ENCODE peak calls at places on chromosomes 4 and X, in ten cellular contexts. Y is A549; A is mesothelial cell of epicardium; S is LoVo; C is anterior cingulate cortex; F is SW480; N is NCI-H1417; U is astrocyte of the spinal cord; B is NCI-H2029; H is stimulated activated CD8-positive, alpha-beta memory T cell treated with anti-CD3 and anti-CD28 coated beads, Interleukin-4, amount 100 ng/mL, for 24 hours. Z is an unnamed sample.

GRCh38 chrX:1412551-1413161 is 20.7 kb upstream of the SLC25A6 start:
- DNase-seq in S (no peak), N (no peak), A (no peak), C (no peak), F (no peak), Y (no peak), B (no peak), H (no peak), U (no peak), Z (no peak)

GRCh38 chr4:67725132-67725531 is 24.2 kb upstream of the UBA6 start:
- DNase-seq in H (no peak), Y (no peak), A (no peak), N (no peak), S (no peak), U (peak), C (no peak), B (no peak), F (no peak), Z (no peak)

GRCh38 chrX:67780694-67781109 is 236.9 kb downstream of the AR start:
- DNase-seq in F (peak), A (peak), N (no peak), Y (no peak), C (peak), B (no peak), S (no peak), U (peak), H (no peak), Z (no peak)

GRCh38 chr4:154465085-154465484 is 26.5 kb downstream of the DCHS2 start:
- DNase-seq in N (no peak), C (no peak), S (no peak), U (no peak), Y (no peak), B (no peak), A (no peak), F (no peak), H (no peak), Z (no peak)

GRCh38 chr4:182143822-182144620 is 99.2 kb upstream of the TENM3 start:
- DNase-seq in A (peak), Y (peak), C (peak), U (peak), B (peak), S (peak), F (peak), N (peak), H (no peak), Z (no peak)

GRCh38 chr4:181006509-181007290 is 1236.5 kb upstream of the TENM3 start:
- DNase-seq in U (peak), H (no peak), Y (no peak), B (no peak), C (no peak), S (no peak), F (no peak), N (no peak), A (no peak), Z (no peak)

GRCh38 chr4:1851160-1851559 is 4.8 kb downstream of the LETM1 start:
- DNase-seq in F (no peak), B (no peak), Y (no peak), C (no peak), S (no peak), N (no peak), A (no peak), U (no peak), H (no peak), Z (no peak)

GRCh38 chr4:94621491-94622080 is 136.2 kb upstream of the BMPR1B start:
- DNase-seq in F (peak), Y (peak), B (no peak), A (no peak), S (peak), C (no peak), N (no peak), H (no peak), U (peak), Z (no peak)

GRCh38 chrX:72569786-72570185 is 2.9 kb downstream of the HDAC8 start:
- DNase-seq in H (no peak), N (no peak), S (no peak), F (no peak), A (no peak), Y (no peak), C (no peak), B (no peak), U (peak), Z (no peak)

GRCh38 chr4:81786063-81786763 is 314.5 kb upstream of the RASGEF1B start:
- DNase-seq in C (no peak), A (peak), S (no peak), Y (no peak), B (peak), F (no peak), H (no peak), N (peak), U (peak), Z (no peak)

GRCh38 chrX:95764972-95765451 is 919.6 kb upstream of the DIAPH2 start:
- DNase-seq in U (peak), A (no peak), B (peak), F (peak), H (no peak), N (peak), S (peak), Y (no peak), C (no peak), Z (no peak)

GRCh38 chrX:96579252-96579651 is 105.4 kb upstream of the DIAPH2 start:
- DNase-seq in U (no peak), N (no peak), B (no peak), Y (no peak), F (no peak), A (no peak), H (no peak), S (no peak), C (no peak), Z (no peak)

GRCh38 chr4:152094851-152095700 is 334.3 kb upstream of the GATB start:
- DNase-seq in B (peak), F (no peak), A (no peak), C (no peak), Y (no peak), H (no peak), U (peak), N (peak), S (no peak), Z (no peak)

GRCh38 chr4:186554485-186554884 is 882 bp downstream of the MTNR1A start:
- DNase-seq in H (no peak), F (peak), N (peak), Y (peak), S (peak), A (no peak), C (no peak), B (peak), U (no peak), Z (no peak)

GRCh38 chrX:68511255-68511654 is 12.4 kb downstream of the YIPF6 start:
- DNase-seq in A (no peak), B (peak), S (peak), F (peak), Y (peak), U (peak), C (no peak), N (peak), H (no peak), Z (no peak)

GRCh38 chr4:24179201-24179840 is 289.5 kb upstream of the PPARGC1A start:
- DNase-seq in F (no peak), Y (no peak), A (no peak), B (no peak), S (no peak), C (no peak), U (no peak), N (no peak), H (no peak), Z (no peak)

GRCh38 chrX:37454537-37455285 is 105.5 kb downstream of the PRRG1 start:
- DNase-seq in C (no peak), F (peak), Y (peak), H (no peak), S (peak), A (no peak), U (peak), B (no peak), N (no peak), Z (no peak)

GRCh38 chr4:67746797-67747495 is 7.2 kb downstream of the GNRHR start:
- DNase-seq in C (no peak), S (peak), U (peak), H (no peak), Y (no peak), N (peak), F (peak), B (no peak), A (no peak), Z (peak)

GRCh38 chr4:55733874-55734437 is 85.6 kb upstream of the EXOC1L start:
- DNase-seq in B (no peak), C (no peak), Y (peak), A (no peak), N (no peak), F (peak), S (peak), H (no peak), U (peak), Z (no peak)

GRCh38 chr4:88843067-88843723 is 145.6 kb upstream of the NAP1L5 start:
- DNase-seq in C (no peak), F (no peak), S (peak), A (no peak), Y (no peak), H (no peak), U (no peak), N (peak), B (peak), Z (no peak)

GRCh38 chrX:37834937-37835336 is 12.4 kb downstream of the DYNLT3 start:
- DNase-seq in H (no peak), B (no peak), F (no peak), U (no peak), A (no peak), C (no peak), N (no peak), Y (no peak), S (no peak), Z (no peak)

GRCh38 chr4:144906181-144906895 is 191.7 kb downstream of the ANAPC10 start:
- DNase-seq in U (peak), C (no peak), F (no peak), Y (no peak), A (no peak), N (no peak), B (no peak), H (no peak), S (peak), Z (peak)

GRCh38 chrX:17409566-17410290 is 34.7 kb downstream of the NHS start:
- DNase-seq in A (no peak), B (no peak), Y (no peak), H (no peak), U (no peak), S (no peak), F (no peak), C (no peak), N (peak), Z (no peak)

GRCh38 chr4:57076646-57077045 is 33.5 kb downstream of the IGFBP7 start:
- DNase-seq in Y (no peak), A (no peak), B (no peak), N (no peak), U (no peak), F (no peak), S (no peak), C (no peak), H (no peak), Z (no peak)

GRCh38 chr4:3868146-3868840 is 102.1 kb downstream of the ADRA2C start:
- DNase-seq in H (no peak), F (no peak), B (no peak), C (no peak), A (no peak), U (no peak), N (no peak), S (no peak), Y (no peak), Z (no peak)

GRCh38 chrX:151970661-151971060 is 3.8 kb downstream of the GABRE start:
- DNase-seq in C (no peak), N (no peak), Y (peak), F (peak), A (no peak), U (peak), B (no peak), H (no peak), S (no peak), Z (no peak)

GRCh38 chrX:2351999-2352995 is 148.5 kb downstream of the DHRSX start:
- DNase-seq in S (no peak), B (no peak), Y (peak), N (no peak), U (peak), A (no peak), H (no peak), F (no peak), C (no peak), Z (no peak)

GRCh38 chr4:67346654-67347053 is 198.6 kb downstream of the CENPC start:
- DNase-seq in S (no peak), H (no peak), A (no peak), B (no peak), Y (no peak), F (no peak), U (no peak), N (no peak), C (no peak), Z (no peak)

GRCh38 chr4:13267091-13267490 is 217.0 kb downstream of the RAB28 start:
- DNase-seq in N (no peak), U (no peak), F (no peak), C (no peak), H (no peak), A (no peak), B (no peak), Y (no peak), S (no peak), Z (no peak)

GRCh38 chr4:8916251-8916913 is 44.7 kb upstream of the HMX1 start:
- DNase-seq in C (no peak), Y (no peak), F (no peak), H (no peak), B (no peak), U (no peak), N (no peak), A (no peak), S (no peak), Z (no peak)

GRCh38 chr4:88722828-88723227 is 25.2 kb upstream of the NAP1L5 start:
- DNase-seq in C (no peak), N (no peak), F (no peak), H (no peak), S (no peak), Y (no peak), B (no peak), A (no peak), U (no peak), Z (no peak)

GRCh38 chr4:7299908-7300710 is 107.8 kb downstream of the SORCS2 start:
- DNase-seq in B (no peak), S (no peak), A (no peak), U (no peak), Y (no peak), N (no peak), C (no peak), F (no peak), H (no peak), Z (no peak)

GRCh38 chr4:147157860-147158701 is 212.4 kb upstream of the TTC29 start:
- DNase-seq in A (peak), U (peak), N (peak), C (peak), Y (peak), S (no peak), B (no peak), F (peak), H (no peak), Z (no peak)

GRCh38 chr4:7529368-7529923 is 94.7 kb upstream of the PSAPL1 start:
- DNase-seq in U (no peak), B (no peak), S (no peak), Y (no peak), N (no peak), H (no peak), F (no peak), C (no peak), A (no peak), Z (no peak)

GRCh38 chrX:84729809-84730208 is 227.6 kb upstream of the HDX start:
- DNase-seq in Y (peak), A (no peak), B (peak), N (peak), H (peak), C (no peak), S (peak), F (peak), U (peak), Z (peak)

GRCh38 chr4:152328595-152328994 is 207.3 kb downstream of the FBXW7 start:
- DNase-seq in C (no peak), U (no peak), S (peak), F (peak), Y (no peak), A (no peak), B (no peak), N (no peak), H (no peak), Z (no peak)

GRCh38 chr4:84418032-84418709 is 80.9 kb downstream of the NKX6-1 start:
- DNase-seq in F (no peak), B (no peak), U (no peak), C (no peak), H (no peak), A (no peak), N (peak), S (no peak), Y (no peak), Z (no peak)

GRCh38 chr4:110108470-110108869 is 89.9 kb downstream of the ELOVL6 start:
- DNase-seq in S (no peak), Y (no peak), B (no peak), U (no peak), F (no peak), H (no peak), C (no peak), N (peak), A (no peak), Z (peak)

Z was measured in GM12878.